ENCODE peak calls at places on chromosomes 3 and 15, in six cellular contexts. One of them, this sample, is unnamed.

GRCh38 chr3:80152692-80153091 is 384.9 kb upstream of the ROBO1 start:
- DNase-seq in T-helper 2 cell: no peak
- DNase-seq in AG20443: no peak
- DNase-seq in cerebellum: no peak
- DNase-seq in HL-60: no peak
- DNase-seq in activated CD4-positive, alpha-beta T cell treated with anti-CD3 and anti-CD28 coated beads, Interleukin-2, amount 50 U/mL, for 48 hours: no peak
- DNase-seq in this sample: no peak

GRCh38 chr3:48561045-48561736 is 2.4 kb downstream of the UCN2 start:
- DNase-seq in T-helper 2 cell: peak
- DNase-seq in AG20443: peak
- DNase-seq in cerebellum: peak
- DNase-seq in HL-60: no peak
- DNase-seq in activated CD4-positive, alpha-beta T cell treated with anti-CD3 and anti-CD28 coated beads, Interleukin-2, amount 50 U/mL, for 48 hours: no peak
- DNase-seq in this sample: peak

GRCh38 chr15:69808756-69809155 is 289.0 kb downstream of the TLE3 start:
- DNase-seq in T-helper 2 cell: no peak
- DNase-seq in AG20443: no peak
- DNase-seq in cerebellum: no peak
- DNase-seq in HL-60: peak
- DNase-seq in activated CD4-positive, alpha-beta T cell treated with anti-CD3 and anti-CD28 coated beads, Interleukin-2, amount 50 U/mL, for 48 hours: no peak
- DNase-seq in this sample: no peak

GRCh38 chr15:68791431-68792283 is 29.0 kb downstream of the ANP32A start:
- DNase-seq in T-helper 2 cell: peak
- DNase-seq in AG20443: no peak
- DNase-seq in cerebellum: no peak
- DNase-seq in HL-60: peak
- DNase-seq in activated CD4-positive, alpha-beta T cell treated with anti-CD3 and anti-CD28 coated beads, Interleukin-2, amount 50 U/mL, for 48 hours: peak
- DNase-seq in this sample: no peak

GRCh38 chr3:40230382-40230781 is 79.1 kb upstream of the EIF1B start:
- DNase-seq in T-helper 2 cell: no peak
- DNase-seq in AG20443: no peak
- DNase-seq in cerebellum: no peak
- DNase-seq in HL-60: no peak
- DNase-seq in activated CD4-positive, alpha-beta T cell treated with anti-CD3 and anti-CD28 coated beads, Interleukin-2, amount 50 U/mL, for 48 hours: no peak
- DNase-seq in this sample: no peak

GRCh38 chr3:39378092-39378491 is 5.1 kb upstream of the SLC25A38 start:
- DNase-seq in T-helper 2 cell: peak
- DNase-seq in AG20443: peak
- DNase-seq in cerebellum: peak
- DNase-seq in HL-60: peak
- DNase-seq in activated CD4-positive, alpha-beta T cell treated with anti-CD3 and anti-CD28 coated beads, Interleukin-2, amount 50 U/mL, for 48 hours: peak
- DNase-seq in this sample: peak

GRCh38 chr15:69713726-69714559 is 261.3 kb downstream of the RPLP1 start:
- DNase-seq in T-helper 2 cell: peak
- DNase-seq in AG20443: no peak
- DNase-seq in cerebellum: no peak
- DNase-seq in HL-60: no peak
- DNase-seq in activated CD4-positive, alpha-beta T cell treated with anti-CD3 and anti-CD28 coated beads, Interleukin-2, amount 50 U/mL, for 48 hours: peak
- DNase-seq in this sample: no peak

GRCh38 chr3:66747688-66748087 is 246.9 kb upstream of the LRIG1 start:
- DNase-seq in T-helper 2 cell: no peak
- DNase-seq in AG20443: no peak
- DNase-seq in cerebellum: no peak
- DNase-seq in HL-60: no peak
- DNase-seq in activated CD4-positive, alpha-beta T cell treated with anti-CD3 and anti-CD28 coated beads, Interleukin-2, amount 50 U/mL, for 48 hours: no peak
- DNase-seq in this sample: peak

GRCh38 chr15:38176155-38176554 is 76.5 kb upstream of the SPRED1 start:
- DNase-seq in T-helper 2 cell: peak
- DNase-seq in AG20443: peak
- DNase-seq in cerebellum: no peak
- DNase-seq in HL-60: no peak
- DNase-seq in activated CD4-positive, alpha-beta T cell treated with anti-CD3 and anti-CD28 coated beads, Interleukin-2, amount 50 U/mL, for 48 hours: no peak
- DNase-seq in this sample: peak

This sample was measured in foreskin fibroblast.